ENCODE peak calls at places on chromosomes 3 and 15, in six cellular contexts. T is HepG2, M is GM12878, F is H1, Q is GM12891, R is K562. O is an unnamed sample.

GRCh38 chr3:157204431-157204830 is 44.5 kb upstream of the CCNL1 start:
- DNase-seq in R (peak; percentile 17), M (no peak), Q (no peak), F (no peak), T (no peak), O (no peak)

GRCh38 chr3:121750087-121750415 is 510 bp upstream of the GOLGB1 start:
- DNase-seq in R (no peak), T (no peak), F (no peak), Q (no peak), M (no peak), O (no peak)

GRCh38 chr3:101036213-101036618 is 43.0 kb upstream of the ABI3BP start:
- DNase-seq in F (no peak), R (no peak), M (no peak), T (peak; percentile 11), Q (no peak), O (no peak)

GRCh38 chr15:57777034-57777433 is 70.5 kb downstream of the POLR2M start:
- DNase-seq in T (no peak), Q (no peak), F (no peak), M (no peak), R (no peak), O (no peak)

GRCh38 chr3:173371848-173372487 is 25.6 kb upstream of the NLGN1 start:
- DNase-seq in F (peak; percentile 52), Q (no peak), T (no peak), R (peak; percentile 15), M (no peak), O (no peak)

GRCh38 chr3:197752107-197752506 is 2.4 kb downstream of the FYTTD1 start:
- DNase-seq in Q (no peak), T (no peak), M (no peak), F (no peak), R (peak; percentile 8), O (no peak)

GRCh38 chr3:65595222-65595996 is 443.3 kb downstream of the MAGI1 start:
- DNase-seq in T (no peak), M (no peak), Q (no peak), F (no peak), R (no peak), O (no peak)

GRCh38 chr3:43477600-43477999 is 144.2 kb downstream of the ANO10 start:
- DNase-seq in Q (no peak), R (no peak), M (no peak), T (no peak), F (no peak), O (no peak)

GRCh38 chr15:39430389-39430788 is 150.5 kb upstream of the THBS1 start:
- DNase-seq in T (no peak), Q (no peak), R (no peak), M (no peak), F (no peak), O (no peak)

GRCh38 chr3:31534036-31534435 is 1.3 kb downstream of the STT3B start:
- DNase-seq in F (no peak), M (peak; percentile 25), R (peak; percentile 51), T (peak; percentile 43), Q (no peak), O (no peak)

GRCh38 chr3:10008588-10009344 is 17.5 kb upstream of the FANCD2 start:
- DNase-seq in R (peak; percentile 92), T (peak; percentile 58), M (no peak), F (peak; percentile 97), Q (peak; percentile 56), O (peak; percentile 60)

GRCh38 chr3:55812403-55813013 is 325.4 kb upstream of the WNT5A start:
- DNase-seq in F (no peak), R (no peak), M (no peak), Q (no peak), T (no peak), O (no peak)

GRCh38 chr15:72163719-72164118 is 33.9 kb downstream of the GRAMD2A start:
- DNase-seq in Q (no peak), F (no peak), T (no peak), M (no peak), R (no peak), O (no peak)

GRCh38 chr3:48715179-48715800 is 1.7 kb downstream of the IP6K2 start:
- DNase-seq in R (no peak), T (no peak), Q (no peak), M (no peak), F (no peak), O (no peak)

GRCh38 chr3:127774647-127775046 is 47.7 kb downstream of the MGLL start:
- DNase-seq in M (no peak), T (no peak), R (no peak), Q (no peak), F (no peak), O (no peak)

GRCh38 chr3:127773752-127774395 is 48.4 kb downstream of the MGLL start:
- DNase-seq in Q (no peak), M (no peak), R (no peak), T (no peak), F (no peak), O (no peak)

GRCh38 chr3:127777332-127777731 is 45.0 kb downstream of the MGLL start:
- DNase-seq in T (no peak), F (no peak), R (no peak), Q (no peak), M (no peak), O (no peak)

GRCh38 chr3:127776347-127776746 is 46.0 kb downstream of the MGLL start:
- DNase-seq in Q (no peak), F (no peak), M (no peak), T (no peak), R (no peak), O (no peak)

GRCh38 chr3:127775398-127776109 is 46.8 kb downstream of the MGLL start:
- DNase-seq in M (no peak), T (no peak), Q (no peak), R (no peak), F (no peak), O (no peak)
- TF ChIP-seq POLR2A in M (no peak), T (no peak), Q (no peak), R (no peak), F (no peak), O (no peak)

DNA sequence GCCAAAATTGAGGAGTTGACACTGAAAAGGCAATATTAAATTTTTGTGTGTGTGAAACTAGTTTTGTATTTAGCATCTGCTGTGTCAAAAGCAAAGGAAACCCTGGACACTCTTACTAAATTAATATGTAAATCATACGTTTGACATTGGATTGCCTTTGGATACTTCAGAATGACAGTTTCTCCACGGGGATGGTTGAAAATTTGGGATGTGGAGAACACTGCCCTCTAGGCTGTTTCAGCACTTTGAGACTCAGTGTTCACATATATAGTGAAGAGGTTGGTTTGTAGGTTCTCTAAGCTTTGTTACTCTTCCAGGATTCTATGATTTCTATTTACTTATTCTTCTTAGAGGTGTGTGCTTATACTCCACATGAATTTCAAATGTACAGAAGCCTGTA is 3.0 kb downstream of the ROBO2 start:
- DNase-seq in T (no peak), F (no peak), R (no peak), M (no peak), Q (no peak), O (no peak)
- TF ChIP-seq TAF1 in T (no peak), F (no peak), R (no peak), M (no peak), Q (no peak), O (no peak)

DNA sequence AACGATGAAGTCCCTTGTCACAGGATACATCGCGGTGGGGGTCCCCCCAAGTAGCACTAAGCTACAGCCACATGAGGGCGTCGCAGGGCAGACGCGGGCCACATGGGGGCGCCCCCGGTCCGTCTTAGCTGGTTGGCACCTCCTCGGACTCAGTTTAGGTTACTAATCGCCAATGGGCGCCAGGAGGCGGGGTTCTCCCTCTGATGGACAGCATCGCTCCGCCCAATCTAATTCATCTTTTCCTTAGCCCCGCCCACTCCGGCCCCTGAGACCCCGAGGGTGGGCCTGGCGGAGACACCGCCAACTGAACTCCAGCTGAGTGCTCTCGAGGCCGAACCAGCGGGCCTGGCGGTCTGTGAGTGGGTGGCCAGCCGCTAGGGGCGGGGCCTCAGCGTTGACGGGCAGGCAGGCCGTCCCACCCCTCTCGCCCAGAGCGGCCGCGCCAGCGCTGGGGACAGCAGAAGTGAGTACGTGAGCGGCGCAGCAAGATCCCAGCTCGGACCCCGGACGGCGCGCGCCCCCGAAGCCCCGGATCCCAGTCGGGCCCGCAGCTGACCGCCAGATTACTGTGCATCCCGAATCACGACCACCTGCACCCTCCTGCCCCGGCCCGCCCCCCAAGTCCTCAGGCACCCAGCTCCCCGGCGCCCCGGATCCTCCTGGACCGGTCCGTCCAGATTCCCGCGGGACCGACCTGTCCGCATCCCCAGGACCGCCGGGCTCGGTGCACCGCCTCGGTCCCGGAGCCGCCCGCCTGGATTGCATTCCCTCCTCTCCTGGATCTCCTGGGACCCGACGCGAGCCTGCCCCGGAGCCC is at the start of gene EPHB3:
- DNase-seq in M (peak; percentile 34), F (peak; percentile 100), R (peak; percentile 83), Q (peak; percentile 94), T (peak; percentile 92), O (peak; percentile 93)
- TF ChIP-seq POLR2A in M (no peak), F (no peak), R (no peak), Q (no peak), T (no peak), O (no peak)

GRCh38 chr3:194617827-194618226 is 15.4 kb downstream of the TMEM44 start:
- DNase-seq in M (no peak), F (no peak), R (no peak), Q (no peak), T (no peak), O (no peak)
- TF ChIP-seq TAF1 in M (no peak), F (no peak), R (no peak), Q (no peak), T (no peak), O (no peak)

DNA sequence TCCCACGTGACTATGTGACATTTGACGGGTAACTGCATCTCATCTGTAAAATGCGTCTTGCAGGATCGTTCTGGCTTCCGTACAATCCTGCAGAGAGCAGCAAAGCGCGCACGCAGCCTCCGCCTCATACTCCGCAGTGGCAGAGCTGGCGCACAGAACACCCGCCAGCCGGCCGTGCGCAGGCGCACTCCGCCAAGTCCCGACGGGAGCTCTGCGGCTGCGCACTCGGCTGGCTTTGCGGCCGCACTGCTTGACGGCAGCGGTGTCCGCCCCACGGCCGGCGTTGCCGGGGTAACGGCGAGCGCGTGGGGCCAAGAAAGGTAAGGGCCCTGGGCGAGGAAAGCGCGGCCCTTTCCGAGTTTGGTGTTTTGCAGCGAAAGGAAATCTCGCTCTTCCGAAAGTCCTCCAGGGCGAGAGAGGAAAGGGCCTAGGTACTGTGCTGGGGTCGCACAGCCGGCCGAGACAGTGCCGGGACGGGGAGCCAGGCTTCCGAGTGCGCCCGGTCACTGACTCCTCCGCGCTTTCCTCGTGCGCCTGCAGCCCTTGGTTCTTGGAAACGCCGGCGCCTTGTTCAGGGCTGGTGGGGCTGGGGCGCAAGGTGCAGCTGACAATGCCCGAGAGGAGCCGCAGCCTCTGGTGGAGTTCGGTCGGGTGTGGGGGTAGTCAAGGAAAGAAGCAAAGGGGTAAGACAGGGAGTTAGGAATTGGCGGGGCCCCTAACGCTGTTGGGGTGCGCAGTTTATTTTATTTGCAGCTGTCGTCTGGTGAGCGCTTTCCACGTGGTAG is at the start of gene TSEN2:
- DNase-seq in M (peak; percentile 88), F (peak; percentile 98), R (peak; percentile 98), T (peak; percentile 87), Q (peak; percentile 92), O (peak; percentile 94)
- TF ChIP-seq POLR2A in M (peak; percentile 92), F (peak; percentile 88), R (peak; percentile 94), T (peak; percentile 78), Q (peak; percentile 72), O (peak; percentile 85)

GRCh38 chr3:134711284-134711683 is 60.5 kb upstream of the KY start:
- DNase-seq in R (no peak), Q (no peak), T (no peak), F (no peak), M (no peak), O (no peak)
- TF ChIP-seq TAF1 in R (no peak), Q (no peak), T (no peak), F (no peak), M (no peak), O (no peak)

GRCh38 chr15:37038716-37039106 is 61.6 kb downstream of the MEIS2 start:
- DNase-seq in F (no peak), M (no peak), Q (no peak), R (no peak), T (no peak), O (no peak)
- TF ChIP-seq POLR2A in F (no peak), M (no peak), Q (no peak), R (no peak), T (no peak), O (no peak)